ENCODE peak calls at places on chromosome 9, in six cellular contexts. R is retinal pigment epithelial cell, I is fibroblast of mammary gland, U is lung, O is tibial nerve, P is bronchial epithelial cell. M is an unnamed sample.

GRCh38 chr9:136544549-136545064 is 1.2 kb downstream of the NOTCH1 start:
- DNase-seq in R (no peak), I (peak; percentile 15), U (peak; percentile 71), O (no peak), P (no peak), M (no peak)

GRCh38 chr9:137441289-137441934 is at the start of gene ENTPD8:
- DNase-seq in R (no peak), I (no peak), U (no peak), O (no peak), P (no peak), M (no peak)

GRCh38 chr9:114341152-114341830 is 11.6 kb downstream of the ORM2 start:
- DNase-seq in R (no peak), I (no peak), U (no peak), O (no peak), P (no peak), M (no peak)

GRCh38 chr9:85016389-85016997 is 347.0 kb downstream of the NTRK2 start:
- DNase-seq in R (no peak), I (no peak), U (no peak), O (peak; percentile 22), P (no peak), M (no peak)

GRCh38 chr9:76213751-76214150 is 180.5 kb downstream of the RFK start:
- DNase-seq in R (no peak), I (no peak), U (no peak), O (no peak), P (no peak), M (no peak)

GRCh38 chr9:2024888-2025781 is 10.0 kb downstream of the SMARCA2 start:
- DNase-seq in R (no peak), I (no peak), U (no peak), O (no peak), P (no peak), M (no peak)

GRCh38 chr9:4879098-4879497 is 86.4 kb downstream of the RCL1 start:
- DNase-seq in R (no peak), I (no peak), U (no peak), O (no peak), P (no peak), M (no peak)

GRCh38 chr9:125262217-125262991 is 778 bp downstream of the GAPVD1 start:
- DNase-seq in R (no peak), I (no peak), U (no peak), O (no peak), P (no peak), M (no peak)

GRCh38 chr9:123928471-123929176 is 1.3 kb downstream of the DENND1A start:
- DNase-seq in R (no peak), I (peak; percentile 69), U (no peak), O (peak; percentile 16), P (peak; percentile 12), M (no peak)

GRCh38 chr9:95499101-95499676 is 17.6 kb downstream of the PTCH1 start:
- DNase-seq in R (no peak), I (no peak), U (no peak), O (no peak), P (no peak), M (no peak)

GRCh38 chr9:125099816-125100215 is 43.5 kb downstream of the SCAI start:
- DNase-seq in R (no peak), I (no peak), U (peak; percentile 38), O (no peak), P (no peak), M (no peak)

GRCh38 chr9:13388157-13388556 is 108.7 kb upstream of the MPDZ start:
- DNase-seq in R (no peak), I (peak; percentile 95), U (no peak), O (no peak), P (no peak), M (no peak)

GRCh38 chr9:109779711-109780452 is at the start of gene PALM2AKAP2:
- DNase-seq in R (no peak), I (peak; percentile 54), U (peak; percentile 31), O (no peak), P (peak; percentile 44), M (peak; percentile 74)

GRCh38 chr9:123678038-123678877 is 251.7 kb downstream of the DENND1A start:
- DNase-seq in R (no peak), I (no peak), U (no peak), O (no peak), P (peak; percentile 18), M (no peak)

GRCh38 chr9:35828716-35829083 is at the start of gene FAM221B:
- DNase-seq in R (no peak), I (no peak), U (no peak), O (no peak), P (no peak), M (peak; percentile 77)

GRCh38 chr9:14547245-14548060 is 145.8 kb downstream of the ZDHHC21 start:
- DNase-seq in R (no peak), I (no peak), U (no peak), O (no peak), P (no peak), M (no peak)

GRCh38 chr9:97970106-97970505 is 13.0 kb upstream of the ANP32B start:
- DNase-seq in R (no peak), I (no peak), U (no peak), O (no peak), P (no peak), M (no peak)

GRCh38 chr9:83449166-83449565 is 89.0 kb downstream of the FRMD3 start:
- DNase-seq in R (no peak), I (no peak), U (no peak), O (no peak), P (no peak), M (no peak)

GRCh38 chr9:33202552-33203300 is 35.6 kb upstream of the B4GALT1 start:
- DNase-seq in R (no peak), I (peak; percentile 94), U (no peak), O (peak; percentile 59), P (no peak), M (no peak)

GRCh38 chr9:120873512-120873911 is 3.5 kb downstream of the PHF19 start:
- DNase-seq in R (no peak), I (no peak), U (no peak), O (no peak), P (peak; percentile 93), M (no peak)

GRCh38 chr9:116083837-116084236 is 69.8 kb upstream of the PAPPA start:
- DNase-seq in R (no peak), I (no peak), U (no peak), O (no peak), P (no peak), M (no peak)

GRCh38 chr9:76353280-76353679 is 40.9 kb downstream of the RFK start:
- DNase-seq in R (peak; percentile 55), I (no peak), U (no peak), O (no peak), P (no peak), M (no peak)

GRCh38 chr9:120830151-120830550 is 12.6 kb downstream of the PSMD5 start:
- DNase-seq in R (no peak), I (peak; percentile 67), U (no peak), O (no peak), P (no peak), M (no peak)

GRCh38 chr9:13957089-13957488 is 356.9 kb downstream of the NFIB start:
- DNase-seq in R (no peak), I (no peak), U (no peak), O (no peak), P (no peak), M (no peak)

GRCh38 chr9:119963258-119963797 is 594.1 kb upstream of the BRINP1 start:
- DNase-seq in R (peak; percentile 83), I (peak; percentile 83), U (peak; percentile 35), O (no peak), P (no peak), M (peak; percentile 24)

GRCh38 chr9:78778843-78779486 is 482.0 kb downstream of the PSAT1 start:
- DNase-seq in R (no peak), I (no peak), U (no peak), O (no peak), P (no peak), M (no peak)
- H3K4me3 ChIP-seq in R (no peak overlapping the region), I (no peak overlapping the region), U (no peak overlapping the region), O (no peak overlapping the region), P (no peak overlapping the region), M (no peak overlapping the region)

GRCh38 chr9:128421474-128422010 is 885 bp downstream of the CERCAM start:
- DNase-seq in R (no peak), I (peak; percentile 42), U (no peak), O (peak; percentile 33), P (no peak), M (no peak)
- H3K4me3 ChIP-seq in R (peak overlapping the region; percentile 64), I (peak overlapping the region; percentile 83), U (peak overlapping the region; percentile 61), O (peak overlapping the region; percentile 85), P (peak overlapping the region; percentile 65), M (peak overlapping the region; percentile 82)

DNA sequence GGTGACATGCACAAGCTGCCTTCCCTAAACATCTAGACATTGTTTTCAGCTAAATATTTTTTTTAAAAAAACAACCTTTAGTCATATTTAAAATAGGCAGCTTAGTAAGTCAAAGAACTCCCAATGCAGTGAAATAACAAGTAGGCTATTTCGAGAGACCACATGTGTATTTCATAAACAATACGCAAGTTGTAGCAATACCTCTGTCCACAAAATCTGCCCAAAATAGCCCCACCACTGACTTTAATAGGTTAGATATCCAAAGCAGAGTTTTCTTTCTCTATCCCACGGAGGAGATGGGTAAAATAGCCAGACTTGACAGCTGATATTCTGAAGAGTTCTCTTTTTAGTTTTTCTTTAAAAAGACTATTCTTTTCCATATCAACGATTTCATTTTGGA is 1.2 kb downstream of the SLC24A2 start:
- DNase-seq in R (no peak), I (no peak), U (no peak), O (no peak), P (no peak), M (no peak)
- H3K4me3 ChIP-seq in R (no peak overlapping the region), I (no peak overlapping the region), U (no peak overlapping the region), O (no peak overlapping the region), P (no peak overlapping the region), M (no peak overlapping the region)

GRCh38 chr9:133931059-133931458 is 61.1 kb downstream of the VAV2 start:
- DNase-seq in R (no peak), I (no peak), U (no peak), O (no peak), P (no peak), M (no peak)
- H3K4me3 ChIP-seq in R (no peak overlapping the region), I (no peak overlapping the region), U (no peak overlapping the region), O (no peak overlapping the region), P (no peak overlapping the region), M (no peak overlapping the region)

GRCh38 chr9:129908846-129909245 is 73.6 kb downstream of the USP20 start:
- DNase-seq in R (no peak), I (no peak), U (no peak), O (no peak), P (no peak), M (no peak)
- H3K4me3 ChIP-seq in R (no peak overlapping the region), I (no peak overlapping the region), U (no peak overlapping the region), O (no peak overlapping the region), P (no peak overlapping the region), M (no peak overlapping the region)

GRCh38 chr9:89522979-89523305 is 25.0 kb upstream of the SEMA4D start:
- DNase-seq in R (no peak), I (no peak), U (no peak), O (no peak), P (no peak), M (no peak)
- H3K4me3 ChIP-seq in R (no peak overlapping the region), I (no peak overlapping the region), U (no peak overlapping the region), O (no peak overlapping the region), P (no peak overlapping the region), M (no peak overlapping the region)

GRCh38 chr9:73154760-73155159 is 3.1 kb downstream of the ANXA1 start:
- DNase-seq in R (no peak), I (peak; percentile 43), U (no peak), O (no peak), P (peak; percentile 30), M (no peak)
- H3K4me3 ChIP-seq in R (peak overlapping the region; percentile 94), I (peak overlapping the region; percentile 84), U (no peak overlapping the region), O (peak overlapping the region; percentile 45), P (no peak overlapping the region), M (no peak overlapping the region)